ENCODE peak calls at places on chromosomes 11 and 22, in seven cellular contexts. K is lung microvascular endothelial cell; I is EH; F is brain pericyte; C is progenitor cell of endocrine pancreas; O is activated T-helper 9 cell treated with anti-CD3 and anti-CD28 coated beads, Interleukin-2, amount 50 U/mL, for 16 hours; E is AG08396. V is an unnamed sample.

GRCh38 chr11:19903620-19904069 is 191.0 kb downstream of the NAV2 start:
- DNase-seq in F (peak), E (peak), O (peak), K (peak), I (peak), C (peak), V (peak)

GRCh38 chr11:114340311-114341131 is 44.3 kb downstream of the NNMT start:
- DNase-seq in I (peak), E (peak), O (no peak), F (no peak), K (peak), C (no peak), V (peak)

GRCh38 chr11:118859995-118860394 is 23.7 kb upstream of the CXCR5 start:
- DNase-seq in K (no peak), F (no peak), E (no peak), C (no peak), O (no peak), I (no peak), V (no peak)

GRCh38 chr11:74069146-74070046 is 60.5 kb upstream of the UCP3 start:
- DNase-seq in I (peak), E (no peak), F (no peak), C (no peak), K (no peak), O (no peak), V (no peak)

GRCh38 chr11:2780850-2781412 is 81.1 kb upstream of the KCNQ1OT1 start:
- DNase-seq in F (no peak), C (no peak), K (no peak), O (no peak), I (no peak), E (no peak), V (no peak)

GRCh38 chr11:118264568-118265470 is 722 bp upstream of the MPZL2 start:
- DNase-seq in F (no peak), E (no peak), O (no peak), K (peak), I (no peak), C (no peak), V (no peak)

GRCh38 chr11:125990244-125990643 is 44.4 kb downstream of the VSIG10L2 start:
- DNase-seq in O (no peak), E (peak), C (no peak), F (no peak), I (peak), K (peak), V (peak)

GRCh38 chr11:91978747-91979146 is 245.9 kb upstream of the FAT3 start:
- DNase-seq in I (peak), C (no peak), F (no peak), K (no peak), O (no peak), E (no peak), V (no peak)

GRCh38 chr11:9687736-9688494 is 24.0 kb downstream of the SWAP70 start:
- DNase-seq in C (no peak), K (peak), F (no peak), I (peak), O (no peak), E (no peak), V (no peak)

GRCh38 chr11:37770145-37770544 is 1172.1 kb upstream of the RAG2 start:
- DNase-seq in E (no peak), K (no peak), I (peak), O (no peak), C (no peak), F (no peak), V (no peak)

GRCh38 chr11:75492181-75492820 is 33.4 kb downstream of the GDPD5 start:
- DNase-seq in K (peak), E (no peak), O (peak), C (no peak), I (peak), F (no peak), V (peak)

GRCh38 chr11:78373689-78374088 is 43.9 kb downstream of the GAB2 start:
- DNase-seq in F (no peak), O (no peak), K (no peak), E (no peak), C (no peak), I (no peak), V (no peak)

GRCh38 chr22:29002603-29003002 is 59.0 kb downstream of the C22orf31 start:
- DNase-seq in K (no peak), E (no peak), C (no peak), I (no peak), F (no peak), O (no peak), V (no peak)

GRCh38 chr11:27388869-27389268 is 25.9 kb upstream of the CCDC34 start:
- DNase-seq in O (no peak), I (no peak), E (no peak), F (no peak), C (no peak), K (no peak), V (no peak)

GRCh38 chr11:120128392-120129172 is 9.3 kb downstream of the TRIM29 start:
- DNase-seq in O (no peak), C (no peak), E (peak), F (no peak), I (peak), K (no peak), V (no peak)

GRCh38 chr11:124837491-124837856 is 27.8 kb upstream of the ROBO3 start:
- DNase-seq in O (no peak), K (peak), C (no peak), I (peak), F (peak), E (peak), V (peak)

GRCh38 chr11:100445231-100445735 is 241.8 kb upstream of the ARHGAP42 start:
- DNase-seq in I (no peak), F (no peak), O (no peak), C (no peak), E (no peak), K (peak), V (no peak)